ENCODE peak calls at places on chromosomes 5 and 9, in five cellular contexts. One of them, this sample, is unnamed.

GRCh38 chr9:99693888-99694287 is 127.8 kb upstream of the NR4A3 start:
- DNase-seq in OCI-LY7: no peak
- DNase-seq in left ventricle myocardium inferior: no peak
- DNase-seq in H1: no peak
- DNase-seq in HCT116: no peak
- DNase-seq in this sample: peak

GRCh38 chr9:98789765-98790600 is 6.4 kb downstream of the ANKS6 start:
- DNase-seq in OCI-LY7: no peak
- DNase-seq in left ventricle myocardium inferior: no peak
- DNase-seq in H1: no peak
- DNase-seq in HCT116: no peak
- DNase-seq in this sample: no peak

GRCh38 chr5:170896779-170897178 is 35.0 kb downstream of the RANBP17 start:
- DNase-seq in OCI-LY7: no peak
- DNase-seq in left ventricle myocardium inferior: no peak
- DNase-seq in H1: peak
- DNase-seq in HCT116: no peak
- DNase-seq in this sample: peak

GRCh38 chr9:136941231-136942111 is 3.1 kb downstream of the FBXW5 start:
- DNase-seq in OCI-LY7: no peak
- DNase-seq in left ventricle myocardium inferior: peak
- DNase-seq in H1: no peak
- DNase-seq in HCT116: no peak
- DNase-seq in this sample: no peak

GRCh38 chr9:102445906-102446305 is 549.2 kb upstream of the CYLC2 start:
- DNase-seq in OCI-LY7: no peak
- DNase-seq in left ventricle myocardium inferior: no peak
- DNase-seq in H1: no peak
- DNase-seq in HCT116: no peak
- DNase-seq in this sample: no peak

GRCh38 chr5:175663191-175664184 is 5.6 kb downstream of the HRH2 start:
- DNase-seq in OCI-LY7: no peak
- DNase-seq in left ventricle myocardium inferior: peak
- DNase-seq in H1: no peak
- DNase-seq in HCT116: no peak
- DNase-seq in this sample: no peak

GRCh38 chr5:99543841-99544240 is 615.0 kb upstream of the CHD1 start:
- DNase-seq in OCI-LY7: no peak
- DNase-seq in left ventricle myocardium inferior: no peak
- DNase-seq in H1: no peak
- DNase-seq in HCT116: no peak
- DNase-seq in this sample: no peak

GRCh38 chr5:69374911-69375446 is 5.4 kb downstream of the RAD17 start:
- DNase-seq in OCI-LY7: peak
- DNase-seq in left ventricle myocardium inferior: no peak
- DNase-seq in H1: no peak
- DNase-seq in HCT116: no peak
- DNase-seq in this sample: no peak

GRCh38 chr9:14482856-14483255 is 168.9 kb upstream of the NFIB start:
- DNase-seq in OCI-LY7: no peak
- DNase-seq in left ventricle myocardium inferior: no peak
- DNase-seq in H1: no peak
- DNase-seq in HCT116: no peak
- DNase-seq in this sample: no peak

GRCh38 chr9:20139755-20140154 is 350.9 kb upstream of the SLC24A2 start:
- DNase-seq in OCI-LY7: no peak
- DNase-seq in left ventricle myocardium inferior: no peak
- DNase-seq in H1: no peak
- DNase-seq in HCT116: no peak
- DNase-seq in this sample: no peak

GRCh38 chr9:22423566-22423965 is 23.1 kb upstream of the DMRTA1 start:
- DNase-seq in OCI-LY7: no peak
- DNase-seq in left ventricle myocardium inferior: no peak
- DNase-seq in H1: no peak
- DNase-seq in HCT116: no peak
- DNase-seq in this sample: no peak

GRCh38 chr9:133127340-133127981 is 6.4 kb upstream of the RALGDS start:
- DNase-seq in OCI-LY7: no peak
- DNase-seq in left ventricle myocardium inferior: no peak
- DNase-seq in H1: no peak
- DNase-seq in HCT116: peak
- DNase-seq in this sample: peak

GRCh38 chr9:113621309-113621791 is 157.8 kb downstream of the RGS3 start:
- DNase-seq in OCI-LY7: no peak
- DNase-seq in left ventricle myocardium inferior: peak
- DNase-seq in H1: no peak
- DNase-seq in HCT116: no peak
- DNase-seq in this sample: no peak

GRCh38 chr9:95030920-95031662 is 286.4 kb downstream of the FANCC start:
- DNase-seq in OCI-LY7: no peak
- DNase-seq in left ventricle myocardium inferior: no peak
- DNase-seq in H1: no peak
- DNase-seq in HCT116: no peak
- DNase-seq in this sample: no peak

GRCh38 chr5:125160787-125161502 is 414.5 kb upstream of the ZNF608 start:
- DNase-seq in OCI-LY7: no peak
- DNase-seq in left ventricle myocardium inferior: no peak
- DNase-seq in H1: no peak
- DNase-seq in HCT116: no peak
- DNase-seq in this sample: no peak

GRCh38 chr9:108609227-108609894 is 246.4 kb downstream of the ACTL7B start:
- DNase-seq in OCI-LY7: no peak
- DNase-seq in left ventricle myocardium inferior: no peak
- DNase-seq in H1: no peak
- DNase-seq in HCT116: no peak
- DNase-seq in this sample: peak

GRCh38 chr9:100499866-100500265 is 26.9 kb downstream of the TMEFF1 start:
- DNase-seq in OCI-LY7: no peak
- DNase-seq in left ventricle myocardium inferior: no peak
- DNase-seq in H1: no peak
- DNase-seq in HCT116: no peak
- DNase-seq in this sample: no peak

GRCh38 chr5:80114856-80115255 is 79.7 kb downstream of the THBS4 start:
- DNase-seq in OCI-LY7: no peak
- DNase-seq in left ventricle myocardium inferior: no peak
- DNase-seq in H1: no peak
- DNase-seq in HCT116: no peak
- DNase-seq in this sample: peak

GRCh38 chr5:8676731-8677130 is 807.8 kb downstream of the MTRR start:
- DNase-seq in OCI-LY7: no peak
- DNase-seq in left ventricle myocardium inferior: no peak
- DNase-seq in H1: no peak
- DNase-seq in HCT116: no peak
- DNase-seq in this sample: no peak

GRCh38 chr5:170251462-170251861 is 18.7 kb downstream of the C5orf58 start:
- DNase-seq in OCI-LY7: no peak
- DNase-seq in left ventricle myocardium inferior: no peak
- DNase-seq in H1: no peak
- DNase-seq in HCT116: no peak
- DNase-seq in this sample: peak

GRCh38 chr5:79576606-79577289 is 35.5 kb upstream of the TENT2 start:
- DNase-seq in OCI-LY7: no peak
- DNase-seq in left ventricle myocardium inferior: no peak
- DNase-seq in H1: no peak
- DNase-seq in HCT116: no peak
- DNase-seq in this sample: no peak

GRCh38 chr5:135629164-135629563 is 50.4 kb upstream of the CXCL14 start:
- DNase-seq in OCI-LY7: no peak
- DNase-seq in left ventricle myocardium inferior: no peak
- DNase-seq in H1: no peak
- DNase-seq in HCT116: no peak
- DNase-seq in this sample: no peak

GRCh38 chr5:56514246-56514645 is 281.1 kb upstream of the ANKRD55 start:
- DNase-seq in OCI-LY7: no peak
- DNase-seq in left ventricle myocardium inferior: no peak
- DNase-seq in H1: no peak
- DNase-seq in HCT116: no peak
- DNase-seq in this sample: no peak

GRCh38 chr5:179307931-179308471 is 37.3 kb downstream of the ADAMTS2 start:
- DNase-seq in OCI-LY7: no peak
- DNase-seq in left ventricle myocardium inferior: no peak
- DNase-seq in H1: no peak
- DNase-seq in HCT116: no peak
- DNase-seq in this sample: no peak

GRCh38 chr5:59039296-59040006 is 456.6 kb downstream of the RAB3C start:
- DNase-seq in OCI-LY7: no peak
- DNase-seq in left ventricle myocardium inferior: peak
- DNase-seq in H1: no peak
- DNase-seq in HCT116: no peak
- DNase-seq in this sample: peak

GRCh38 chr9:21461377-21461776 is 20.7 kb downstream of the IFNE start:
- DNase-seq in OCI-LY7: no peak
- DNase-seq in left ventricle myocardium inferior: no peak
- DNase-seq in H1: no peak
- DNase-seq in HCT116: no peak
- DNase-seq in this sample: no peak

GRCh38 chr9:690517-691111 is 150.9 kb upstream of the DMRT1 start:
- DNase-seq in OCI-LY7: no peak
- DNase-seq in left ventricle myocardium inferior: no peak
- DNase-seq in H1: no peak
- DNase-seq in HCT116: no peak
- DNase-seq in this sample: no peak

GRCh38 chr9:17810728-17811634 is 232.1 kb downstream of the SH3GL2 start:
- DNase-seq in OCI-LY7: peak
- DNase-seq in left ventricle myocardium inferior: peak
- DNase-seq in H1: no peak
- DNase-seq in HCT116: peak
- DNase-seq in this sample: peak

GRCh38 chr5:59703789-59704188 is 189.7 kb downstream of the PDE4D start:
- DNase-seq in OCI-LY7: no peak
- DNase-seq in left ventricle myocardium inferior: no peak
- DNase-seq in H1: no peak
- DNase-seq in HCT116: no peak
- DNase-seq in this sample: no peak

GRCh38 chr5:88836195-88836838 is 46.7 kb downstream of the MEF2C start:
- DNase-seq in OCI-LY7: no peak
- DNase-seq in left ventricle myocardium inferior: peak
- DNase-seq in H1: no peak
- DNase-seq in HCT116: no peak
- DNase-seq in this sample: no peak

GRCh38 chr5:1268666-1269065 is 26.2 kb downstream of the TERT start:
- DNase-seq in OCI-LY7: no peak
- DNase-seq in left ventricle myocardium inferior: no peak
- DNase-seq in H1: no peak
- DNase-seq in HCT116: no peak
- DNase-seq in this sample: no peak

GRCh38 chr9:114141553-114142548 is 13.5 kb upstream of the COL27A1 start:
- DNase-seq in OCI-LY7: no peak
- DNase-seq in left ventricle myocardium inferior: peak
- DNase-seq in H1: no peak
- DNase-seq in HCT116: no peak
- DNase-seq in this sample: peak

GRCh38 chr5:107248065-107248695 is 422.6 kb downstream of the EFNA5 start:
- DNase-seq in OCI-LY7: peak
- DNase-seq in left ventricle myocardium inferior: peak
- DNase-seq in H1: peak
- DNase-seq in HCT116: peak
- DNase-seq in this sample: peak

GRCh38 chr9:88583901-88584596 is 49.1 kb downstream of the NXNL2 start:
- DNase-seq in OCI-LY7: peak
- DNase-seq in left ventricle myocardium inferior: no peak
- DNase-seq in H1: no peak
- DNase-seq in HCT116: no peak
- DNase-seq in this sample: peak
- TF ChIP-seq CTCF in OCI-LY7: no peak
- TF ChIP-seq CTCF in left ventricle myocardium inferior: no peak
- TF ChIP-seq CTCF in H1: no peak
- TF ChIP-seq CTCF in HCT116: no peak
- TF ChIP-seq CTCF in this sample: no peak

DNA sequence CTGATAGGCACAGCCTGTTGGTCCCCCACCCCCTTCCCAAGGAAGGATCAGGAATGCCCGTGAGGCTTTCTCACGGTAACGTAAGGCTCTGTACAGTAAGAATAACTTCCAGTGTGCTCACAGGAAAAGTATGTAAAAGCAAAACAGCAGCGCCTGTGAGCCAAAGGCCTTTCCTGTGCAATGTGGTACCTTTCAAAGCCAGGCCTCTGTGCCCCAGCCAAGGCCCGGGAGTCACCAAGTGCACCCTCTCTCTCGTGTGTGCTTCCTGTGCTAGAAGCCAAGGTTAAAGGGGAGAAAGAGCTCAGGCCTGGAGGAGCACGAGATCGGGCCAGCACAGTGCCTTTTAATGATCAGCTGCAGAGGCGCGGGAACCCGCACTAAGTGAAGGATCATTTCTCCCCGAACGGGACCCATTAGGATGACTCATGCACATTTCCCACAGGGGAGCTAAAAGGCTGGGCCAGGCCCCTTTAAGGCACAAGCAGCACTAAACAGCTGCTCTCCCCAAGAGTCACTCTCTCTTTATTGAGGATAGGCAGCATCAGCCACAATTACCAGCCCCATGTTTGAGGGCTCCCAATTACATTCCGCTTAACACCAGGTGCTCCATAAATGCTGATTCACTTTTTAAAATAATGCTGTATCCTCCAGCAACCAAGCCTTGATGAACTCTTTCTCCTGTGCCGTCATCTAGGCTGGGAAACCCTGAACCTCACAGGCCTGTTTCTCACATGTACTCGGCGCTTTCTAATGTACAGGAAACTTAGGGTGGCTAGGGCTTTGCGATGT is 42.8 kb downstream of the SHB start:
- DNase-seq in OCI-LY7: no peak
- DNase-seq in left ventricle myocardium inferior: no peak
- DNase-seq in H1: no peak
- DNase-seq in HCT116: no peak
- DNase-seq in this sample: peak
- H3K4me3 ChIP-seq in OCI-LY7: no peak
- H3K4me3 ChIP-seq in left ventricle myocardium inferior: peak
- H3K4me3 ChIP-seq in H1: no peak
- H3K4me3 ChIP-seq in HCT116: no peak
- H3K4me3 ChIP-seq in this sample: no peak

GRCh38 chr5:91641730-91642350 is 258.7 kb upstream of the ARRDC3 start:
- DNase-seq in OCI-LY7: peak
- DNase-seq in left ventricle myocardium inferior: no peak
- DNase-seq in H1: no peak
- DNase-seq in HCT116: peak
- DNase-seq in this sample: peak
- TF ChIP-seq CTCF in OCI-LY7: peak
- TF ChIP-seq CTCF in left ventricle myocardium inferior: peak
- TF ChIP-seq CTCF in H1: peak
- TF ChIP-seq CTCF in HCT116: peak
- TF ChIP-seq CTCF in this sample: peak

DNA sequence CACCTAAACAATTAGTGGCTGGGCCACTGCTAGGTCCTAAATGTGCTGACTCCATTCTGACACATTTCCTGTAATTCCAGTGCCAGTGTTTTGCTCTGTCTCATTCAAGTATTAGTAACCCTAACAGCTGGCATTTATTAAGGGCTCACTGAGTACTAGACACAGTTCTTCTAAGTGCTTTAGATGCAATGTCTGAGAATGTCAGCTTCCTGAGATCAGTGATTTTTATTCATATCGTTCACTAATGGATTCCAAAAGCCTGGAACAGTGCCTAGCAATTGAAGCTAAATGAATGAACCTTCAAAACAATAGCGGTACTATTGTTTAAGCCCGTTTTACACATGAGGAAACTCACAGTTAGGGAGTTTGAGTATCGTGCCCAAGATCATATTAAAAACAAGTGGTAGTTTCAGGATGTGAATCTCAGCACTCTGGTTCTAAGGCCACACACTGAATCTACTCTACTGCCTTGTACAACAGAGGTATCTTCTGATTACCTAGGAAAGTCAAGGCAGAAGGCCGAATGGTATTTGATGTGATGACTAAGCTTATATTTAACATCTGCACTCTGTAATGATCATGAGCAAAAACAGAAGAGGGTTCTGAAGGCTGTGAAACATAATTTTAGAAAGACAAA is 304.0 kb downstream of the PJA2 start:
- DNase-seq in OCI-LY7: no peak
- DNase-seq in left ventricle myocardium inferior: no peak
- DNase-seq in H1: no peak
- DNase-seq in HCT116: no peak
- DNase-seq in this sample: peak
- H3K4me3 ChIP-seq in OCI-LY7: no peak
- H3K4me3 ChIP-seq in left ventricle myocardium inferior: no peak
- H3K4me3 ChIP-seq in H1: no peak
- H3K4me3 ChIP-seq in HCT116: no peak
- H3K4me3 ChIP-seq in this sample: no peak